ENCODE peak calls at places on chromosomes 2 and 18, in five cellular contexts. I is WERI-Rb-1, T is right cardiac atrium, E is aorta, G is NAMALWA. A is an unnamed sample.

GRCh38 chr2:64482765-64483504 is 29.0 kb downstream of the LGALSL start:
- DNase-seq in G (no peak), T (no peak), E (no peak), I (no peak), A (no peak)

GRCh38 chr18:25705650-25706049 is 353.7 kb upstream of the ZNF521 start:
- DNase-seq in T (no peak), G (no peak), I (no peak), E (no peak), A (no peak)

GRCh38 chr2:4415810-4416413 is 712.5 kb downstream of the DCDC2C start:
- DNase-seq in T (no peak), I (no peak), E (no peak), G (no peak), A (no peak)

GRCh38 chr2:189674374-189675112 is at the start of gene ANKAR:
- DNase-seq in E (peak), G (peak), T (peak), I (peak), A (peak)

GRCh38 chr2:86025229-86025820 is 80.4 kb downstream of the POLR1A start:
- DNase-seq in E (peak), I (no peak), G (no peak), T (no peak), A (no peak)

GRCh38 chr18:62710417-62710816 is 4.9 kb upstream of the PHLPP1 start:
- DNase-seq in I (no peak), E (no peak), G (no peak), T (no peak), A (no peak)

GRCh38 chr2:201806442-201806841 is at the start of gene CDK15:
- DNase-seq in E (no peak), I (no peak), G (no peak), T (peak), A (no peak)

GRCh38 chr18:78232196-78232595 is 747.4 kb upstream of the SALL3 start:
- DNase-seq in T (no peak), I (no peak), E (no peak), G (no peak), A (no peak)

GRCh38 chr18:3115430-3116025 is 102.6 kb upstream of the LPIN2 start:
- DNase-seq in G (no peak), T (no peak), I (no peak), E (no peak), A (no peak)

GRCh38 chr2:60707750-60708371 is 48.2 kb upstream of the PAPOLG start:
- DNase-seq in G (peak), T (peak), E (no peak), I (no peak), A (peak)

GRCh38 chr2:158414538-158414937 is 42.0 kb downstream of the CCDC148 start:
- DNase-seq in G (no peak), T (no peak), I (no peak), E (no peak), A (no peak)

GRCh38 chr2:223929575-223930001 is 15.5 kb downstream of the WDFY1 start:
- DNase-seq in T (no peak), E (no peak), G (no peak), I (no peak), A (no peak)

GRCh38 chr2:32453242-32454062 is 96.6 kb downstream of the BIRC6 start:
- DNase-seq in T (no peak), I (no peak), G (no peak), E (no peak), A (no peak)

A was measured in OCI-LY7.